ENCODE peak calls at places on chromosome 21, in five cellular contexts. C, B, H, K and J are unnamed samples.
A peak's percentile ranks its signal among the peaks of the same experiment; 100 is the strongest.

GRCh38 chr21:44354001-44354405 is 582 bp downstream of the TRPM2 start:
- DNase-seq in C (no peak), B (no peak), H (no peak), K (no peak), J (no peak)

GRCh38 chr21:36079010-36079649 is 9.3 kb downstream of the CBR1 start:
- DNase-seq in C (no peak), B (no peak), H (no peak), K (no peak), J (peak; percentile 9)

GRCh38 chr21:31335957-31336738 is 7.9 kb downstream of the TIAM1 start:
- DNase-seq in C (no peak), B (no peak), H (no peak), K (no peak), J (no peak)

GRCh38 chr21:34072145-34073031 is 990 bp upstream of the MRPS6 start:
- DNase-seq in C (no peak), B (peak; percentile 7), H (no peak), K (peak; percentile 56), J (no peak)

GRCh38 chr21:36882776-36883175 is 83.7 kb downstream of the HLCS start:
- DNase-seq in C (no peak), B (no peak), H (no peak), K (no peak), J (no peak)

GRCh38 chr21:38780879-38781278 is 24.9 kb upstream of the ETS2 start:
- DNase-seq in C (no peak), B (no peak), H (no peak), K (no peak), J (no peak)

GRCh38 chr21:45256912-45257672 is 30.6 kb downstream of the POFUT2 start:
- DNase-seq in C (no peak), B (no peak), H (no peak), K (peak; percentile 38), J (no peak)

GRCh38 chr21:41816583-41817165 is 49.8 kb upstream of the RIPK4 start:
- DNase-seq in C (peak; percentile 58), B (peak; percentile 31), H (peak; percentile 37), K (peak; percentile 64), J (peak; percentile 67)

GRCh38 chr21:42370894-42371654 is 4.7 kb upstream of the TFF1 start:
- DNase-seq in C (no peak), B (no peak), H (no peak), K (no peak), J (no peak)

GRCh38 chr21:44382536-44382935 is 29.1 kb downstream of the TRPM2 start:
- DNase-seq in C (no peak), B (no peak), H (no peak), K (peak; percentile 18), J (no peak)

GRCh38 chr21:28884481-28884880 is 108.2 kb downstream of the LTN1 start:
- DNase-seq in C (no peak), B (no peak), H (peak; percentile 51), K (no peak), J (no peak)

GRCh38 chr21:41641821-41642368 is 125.0 kb downstream of the RIPK4 start:
- DNase-seq in C (no peak), B (no peak), H (no peak), K (peak; percentile 55), J (no peak)

GRCh38 chr21:42479582-42479981 is 16.4 kb downstream of the RSPH1 start:
- DNase-seq in C (no peak), B (no peak), H (no peak), K (peak; percentile 3), J (no peak)

GRCh38 chr21:14438204-14438603 is 55.3 kb upstream of the HSPA13 start:
- DNase-seq in C (no peak), B (no peak), H (no peak), K (no peak), J (no peak)

GRCh38 chr21:46062471-46063211 is 35.3 kb upstream of the COL6A2 start:
- DNase-seq in C (no peak), B (no peak), H (no peak), K (no peak), J (no peak)

GRCh38 chr21:37451446-37451845 is 84.9 kb downstream of the DYRK1A start:
- DNase-seq in C (no peak), B (no peak), H (no peak), K (no peak), J (no peak)

GRCh38 chr21:39073063-39073462 is 110.2 kb downstream of the PSMG1 start:
- DNase-seq in C (no peak), B (no peak), H (no peak), K (no peak), J (no peak)

GRCh38 chr21:36820176-36821031 is 121.5 kb downstream of the SIM2 start:
- DNase-seq in C (no peak), B (no peak), H (no peak), K (no peak), J (no peak)

GRCh38 chr21:28561772-28562171 is 430.9 kb downstream of the LTN1 start:
- DNase-seq in C (no peak), B (no peak), H (no peak), K (no peak), J (no peak)

GRCh38 chr21:31554511-31555022 is 104.9 kb upstream of the SOD1 start:
- DNase-seq in C (no peak), B (no peak), H (no peak), K (no peak), J (no peak)

GRCh38 chr21:36718951-36719501 is 20.1 kb downstream of the SIM2 start:
- DNase-seq in C (no peak), B (no peak), H (no peak), K (no peak), J (no peak)

GRCh38 chr21:43034826-43035225 is 40.8 kb downstream of the CBS start:
- DNase-seq in C (no peak), B (no peak), H (no peak), K (no peak), J (no peak)

GRCh38 chr21:21003701-21004100 is 5.5 kb downstream of the NCAM2 start:
- DNase-seq in C (no peak), B (no peak), H (peak; percentile 48), K (no peak), J (no peak)

GRCh38 chr21:37916795-37917142 is 512 bp upstream of the KCNJ6 start:
- DNase-seq in C (no peak), B (no peak), H (peak; percentile 55), K (no peak), J (no peak)

GRCh38 chr21:45819478-45820170 is 161.9 kb upstream of the COL6A1 start:
- DNase-seq in C (no peak), B (no peak), H (peak; percentile 46), K (peak; percentile 35), J (no peak)

GRCh38 chr21:25572895-25573310 is 34.4 kb downstream of the MRPL39 start:
- DNase-seq in C (no peak), B (no peak), H (no peak), K (no peak), J (no peak)

GRCh38 chr21:42925114-42925907 is at the start of gene ERVH48-1:
- DNase-seq in C (no peak), B (no peak), H (no peak), K (no peak), J (no peak)

GRCh38 chr21:26366781-26367180 is 196.2 kb upstream of the APP start:
- DNase-seq in C (no peak), B (no peak), H (no peak), K (no peak), J (no peak)

GRCh38 chr21:43835861-43836260 is 29.2 kb upstream of the AGPAT3 start:
- DNase-seq in C (no peak), B (no peak), H (no peak), K (no peak), J (no peak)

GRCh38 chr21:33058468-33059318 is 11.2 kb upstream of the OLIG1 start:
- DNase-seq in C (no peak), B (no peak), H (peak; percentile 37), K (no peak), J (no peak)

GRCh38 chr21:34018910-34019309 is 54.5 kb upstream of the MRPS6 start:
- DNase-seq in C (no peak), B (no peak), H (no peak), K (no peak), J (no peak)

GRCh38 chr21:44329086-44329889 is 9.9 kb downstream of the CFAP410 start:
- DNase-seq in C (no peak), B (no peak), H (no peak), K (no peak), J (no peak)

GRCh38 chr21:39000496-39000895 is 182.8 kb downstream of the PSMG1 start:
- DNase-seq in C (no peak), B (no peak), H (no peak), K (no peak), J (no peak)

GRCh38 chr21:38965241-38965640 is 159.5 kb downstream of the ETS2 start:
- DNase-seq in C (no peak), B (no peak), H (no peak), K (no peak), J (no peak)

GRCh38 chr21:45329261-45330074 is 41.8 kb upstream of the POFUT2 start:
- DNase-seq in C (no peak), B (no peak), H (no peak), K (no peak), J (no peak)

GRCh38 chr21:41952568-41953248 is 1.1 kb downstream of the C2CD2 start:
- DNase-seq in C (no peak), B (no peak), H (no peak), K (no peak), J (no peak)

GRCh38 chr21:25366116-25366515 is 241.2 kb downstream of the MRPL39 start:
- DNase-seq in C (no peak), B (no peak), H (no peak), K (no peak), J (no peak)

GRCh38 chr21:44618504-44618903 is 6.6 kb downstream of the KRTAP10-8 start:
- DNase-seq in C (no peak), B (no peak), H (no peak), K (no peak), J (no peak)

GRCh38 chr21:15421947-15422346 is 307.8 kb upstream of the USP25 start:
- DNase-seq in C (no peak), B (no peak), H (no peak), K (no peak), J (no peak)